ENCODE peak calls at places on chromosomes 3 and 15, in seven cellular contexts. T, R, C, M, H, A and N are unnamed samples.
A peak's percentile ranks its signal among the peaks of the same experiment; 100 is the strongest.

GRCh38 chr3:196127308-196128040 is 45.6 kb upstream of the TFRC start:
- DNase-seq in T (no peak), R (no peak), C (no peak), M (no peak), H (no peak), A (no peak), N (no peak)

GRCh38 chr15:55742927-55743614 is at the start of gene PRTG:
- DNase-seq in T (no peak), R (peak; percentile 38), C (no peak), M (peak; percentile 25), H (peak; percentile 81), A (peak; percentile 37), N (peak; percentile 73)

GRCh38 chr3:115627180-115628074 is 4.1 kb downstream of the GAP43 start:
- DNase-seq in T (no peak), R (no peak), C (no peak), M (no peak), H (no peak), A (no peak), N (no peak)

GRCh38 chr3:196667056-196667844 is 27.8 kb downstream of the NRROS start:
- DNase-seq in T (no peak), R (no peak), C (no peak), M (no peak), H (no peak), A (no peak), N (no peak)

GRCh38 chr15:72758195-72758594 is 25.4 kb downstream of the ADPGK start:
- DNase-seq in T (no peak), R (no peak), C (peak; percentile 16), M (no peak), H (no peak), A (peak; percentile 81), N (no peak)

GRCh38 chr15:46277451-46277850 is 642.6 kb downstream of the SQOR start:
- DNase-seq in T (no peak), R (no peak), C (no peak), M (no peak), H (no peak), A (no peak), N (no peak)

GRCh38 chr15:78996876-78997275 is 52.0 kb upstream of the CTSH start:
- DNase-seq in T (no peak), R (no peak), C (no peak), M (no peak), H (no peak), A (peak; percentile 42), N (no peak)

GRCh38 chr15:38149315-38149714 is 103.3 kb upstream of the SPRED1 start:
- DNase-seq in T (no peak), R (no peak), C (no peak), M (no peak), H (no peak), A (no peak), N (no peak)

GRCh38 chr3:6132684-6133432 is 728.1 kb upstream of the GRM7 start:
- DNase-seq in T (no peak), R (no peak), C (no peak), M (no peak), H (no peak), A (no peak), N (no peak)

GRCh38 chr3:31197941-31198340 is 303.5 kb upstream of the GADL1 start:
- DNase-seq in T (no peak), R (no peak), C (no peak), M (no peak), H (no peak), A (peak; percentile 23), N (no peak)

GRCh38 chr15:40190591-40190990 is 29.7 kb downstream of the BUB1B start:
- DNase-seq in T (no peak), R (no peak), C (no peak), M (no peak), H (no peak), A (peak; percentile 67), N (no peak)

GRCh38 chr3:73192036-73192738 is 130.7 kb downstream of the EBLN2 start:
- DNase-seq in T (no peak), R (no peak), C (no peak), M (no peak), H (no peak), A (no peak), N (no peak)

GRCh38 chr3:155194973-155195372 is 98.5 kb downstream of the STRIT1 start:
- DNase-seq in T (no peak), R (no peak), C (no peak), M (no peak), H (no peak), A (no peak), N (no peak)

GRCh38 chr3:14606663-14607339 is 44.8 kb upstream of the CCDC174 start:
- DNase-seq in T (no peak), R (no peak), C (no peak), M (no peak), H (no peak), A (peak; percentile 24), N (no peak)

GRCh38 chr15:78873796-78874761 is 1.4 kb downstream of the MORF4L1 start:
- DNase-seq in T (no peak), R (no peak), C (no peak), M (no peak), H (no peak), A (peak; percentile 16), N (no peak)

GRCh38 chr3:101123084-101123483 is 129.9 kb upstream of the ABI3BP start:
- DNase-seq in T (no peak), R (no peak), C (no peak), M (no peak), H (no peak), A (no peak), N (no peak)

GRCh38 chr3:127431066-127431465 is 143.2 kb upstream of the PRR20G start:
- DNase-seq in T (no peak), R (no peak), C (no peak), M (no peak), H (no peak), A (no peak), N (no peak)

GRCh38 chr15:48394172-48394571 is 62.9 kb downstream of the DUT start:
- DNase-seq in T (no peak), R (no peak), C (no peak), M (no peak), H (peak; percentile 29), A (no peak), N (no peak)

GRCh38 chr3:42216820-42217416 is 49.1 kb downstream of the CCK start:
- DNase-seq in T (no peak), R (no peak), C (no peak), M (no peak), H (no peak), A (no peak), N (no peak)

GRCh38 chr15:32718082-32718821 is 448 bp downstream of the GREM1 start:
- DNase-seq in T (no peak), R (no peak), C (no peak), M (no peak), H (no peak), A (peak; percentile 32), N (no peak)

GRCh38 chr15:80942746-80943565 is 46.7 kb downstream of the MESD start:
- DNase-seq in T (no peak), R (no peak), C (no peak), M (no peak), H (peak; percentile 42), A (no peak), N (peak; percentile 56)

GRCh38 chr15:100713163-100713867 is 110.9 kb downstream of the ASB7 start:
- DNase-seq in T (no peak), R (peak; percentile 51), C (no peak), M (peak; percentile 44), H (no peak), A (peak; percentile 100), N (peak; percentile 65)

GRCh38 chr3:142987707-142988106 is 13.7 kb upstream of the U2SURP start:
- DNase-seq in T (no peak), R (no peak), C (no peak), M (no peak), H (peak; percentile 22), A (peak; percentile 39), N (no peak)

GRCh38 chr3:148333091-148333490 is 364.6 kb upstream of the AGTR1 start:
- DNase-seq in T (no peak), R (peak; percentile 15), C (no peak), M (peak; percentile 28), H (no peak), A (no peak), N (no peak)

GRCh38 chr15:64284037-64284436 is 71.9 kb downstream of the CSNK1G1 start:
- DNase-seq in T (no peak), R (no peak), C (peak; percentile 2), M (no peak), H (no peak), A (peak; percentile 33), N (no peak)

GRCh38 chr3:38805765-38806386 is 10.1 kb downstream of the SCN10A start:
- DNase-seq in T (no peak), R (peak; percentile 40), C (peak; percentile 70), M (peak; percentile 27), H (no peak), A (peak; percentile 67), N (no peak)

GRCh38 chr15:60589253-60589652 is 110.3 kb upstream of the ICE2 start:
- DNase-seq in T (no peak), R (no peak), C (no peak), M (no peak), H (no peak), A (no peak), N (no peak)

GRCh38 chr3:177591371-177591770 is 394.1 kb upstream of the TBL1XR1 start:
- DNase-seq in T (no peak), R (no peak), C (no peak), M (peak; percentile 28), H (no peak), A (peak; percentile 96), N (no peak)

GRCh38 chr3:55128201-55128870 is 200.5 kb upstream of the LRTM1 start:
- DNase-seq in T (no peak), R (no peak), C (peak; percentile 87), M (no peak), H (no peak), A (no peak), N (no peak)

GRCh38 chr15:101358895-101359294 is 63.8 kb upstream of the SNRPA1 start:
- DNase-seq in T (no peak), R (no peak), C (no peak), M (no peak), H (peak; percentile 56), A (peak; percentile 94), N (no peak)

GRCh38 chr15:67107014-67107812 is 41.8 kb downstream of the SMAD3 start:
- DNase-seq in T (no peak), R (peak; percentile 79), C (peak; percentile 92), M (peak; percentile 80), H (peak; percentile 50), A (peak; percentile 98), N (no peak)
- H3K4me3 ChIP-seq in T (no peak overlapping the region), R (no peak overlapping the region), C (no peak overlapping the region), M (no peak overlapping the region), H (no peak overlapping the region), A (no peak overlapping the region), N (no peak overlapping the region)

GRCh38 chr15:41424809-41425208 is 7.9 kb downstream of the RTF1 start:
- DNase-seq in T (no peak), R (no peak), C (no peak), M (no peak), H (no peak), A (no peak), N (no peak)
- TF ChIP-seq CTCF in T (no peak), R (no peak), C (no peak), M (no peak), H (no peak), A (no peak), N (no peak)

GRCh38 chr3:104909188-104909587 is 457.5 kb upstream of the ALCAM start:
- DNase-seq in T (no peak), R (no peak), C (peak; percentile 61), M (no peak), H (no peak), A (peak; percentile 44), N (no peak)
- H3K4me3 ChIP-seq in T (no peak overlapping the region), R (no peak overlapping the region), C (no peak overlapping the region), M (no peak overlapping the region), H (no peak overlapping the region), A (no peak overlapping the region), N (no peak overlapping the region)

GRCh38 chr3:172034786-172035685 is 4.3 kb upstream of the FNDC3B start:
- DNase-seq in T (no peak), R (no peak), C (no peak), M (no peak), H (no peak), A (no peak), N (no peak)
- TF ChIP-seq CTCF in T (peak; percentile 39), R (peak; percentile 72), C (peak; percentile 28), M (peak; percentile 49), H (peak; percentile 61), A (peak; percentile 44), N (no peak)